ENCODE peak calls at places on chromosome 22, in nine cellular contexts. One of them, this sample, is unnamed.
A peak's percentile ranks its signal among the peaks of the same experiment; 100 is the strongest.

GRCh38 chr22:39215430-39216142 is 29.2 kb downstream of the PDGFB start:
- DNase-seq in progenitor cell of endocrine pancreas: no peak
- DNase-seq in aorta: peak; percentile 38
- DNase-seq in SW480: peak; percentile 13
- DNase-seq in effector memory CD8-positive, alpha-beta T cell: peak; percentile 42
- DNase-seq in stimulated activated CD8-positive, alpha-beta memory T cell treated with anti-CD3 and anti-CD28 coated beads, Interleukin-2, amount 100 ng/mL, for 48 hours: no peak
- DNase-seq in kidney: peak; percentile 57
- DNase-seq in activated naive CD8-positive, alpha-beta T cell treated with anti-CD3 and anti-CD28 coated beads for 36 hours: peak; percentile 30
- DNase-seq in DMS153: no peak
- DNase-seq in this sample: no peak

GRCh38 chr22:36819112-36819511 is 2.3 kb upstream of the PVALB start:
- DNase-seq in stimulated activated CD8-positive, alpha-beta memory T cell treated with anti-CD3 and anti-CD28 coated beads, Interleukin-2, amount 100 ng/mL, for 48 hours: no peak
- DNase-seq in effector memory CD8-positive, alpha-beta T cell: no peak
- DNase-seq in SW480: no peak
- DNase-seq in activated naive CD8-positive, alpha-beta T cell treated with anti-CD3 and anti-CD28 coated beads for 36 hours: no peak
- DNase-seq in aorta: no peak
- DNase-seq in DMS153: no peak
- DNase-seq in kidney: no peak
- DNase-seq in progenitor cell of endocrine pancreas: no peak
- DNase-seq in this sample: no peak

GRCh38 chr22:21013742-21014201 is 1.2 kb upstream of the P2RX6 start:
- DNase-seq in stimulated activated CD8-positive, alpha-beta memory T cell treated with anti-CD3 and anti-CD28 coated beads, Interleukin-2, amount 100 ng/mL, for 48 hours: no peak
- DNase-seq in effector memory CD8-positive, alpha-beta T cell: no peak
- DNase-seq in aorta: no peak
- DNase-seq in DMS153: no peak
- DNase-seq in kidney: no peak
- DNase-seq in SW480: no peak
- DNase-seq in activated naive CD8-positive, alpha-beta T cell treated with anti-CD3 and anti-CD28 coated beads for 36 hours: no peak
- DNase-seq in progenitor cell of endocrine pancreas: no peak
- DNase-seq in this sample: no peak

GRCh38 chr22:17969732-17970131 is 54.6 kb downstream of the MICAL3 start:
- DNase-seq in stimulated activated CD8-positive, alpha-beta memory T cell treated with anti-CD3 and anti-CD28 coated beads, Interleukin-2, amount 100 ng/mL, for 48 hours: no peak
- DNase-seq in progenitor cell of endocrine pancreas: no peak
- DNase-seq in aorta: no peak
- DNase-seq in effector memory CD8-positive, alpha-beta T cell: no peak
- DNase-seq in kidney: no peak
- DNase-seq in SW480: no peak
- DNase-seq in activated naive CD8-positive, alpha-beta T cell treated with anti-CD3 and anti-CD28 coated beads for 36 hours: no peak
- DNase-seq in DMS153: no peak
- DNase-seq in this sample: no peak

GRCh38 chr22:37370306-37370979 is 56.8 kb downstream of the ELFN2 start:
- DNase-seq in activated naive CD8-positive, alpha-beta T cell treated with anti-CD3 and anti-CD28 coated beads for 36 hours: no peak
- DNase-seq in effector memory CD8-positive, alpha-beta T cell: no peak
- DNase-seq in stimulated activated CD8-positive, alpha-beta memory T cell treated with anti-CD3 and anti-CD28 coated beads, Interleukin-2, amount 100 ng/mL, for 48 hours: no peak
- DNase-seq in DMS153: no peak
- DNase-seq in progenitor cell of endocrine pancreas: no peak
- DNase-seq in aorta: no peak
- DNase-seq in SW480: no peak
- DNase-seq in kidney: no peak
- DNase-seq in this sample: peak; percentile 89

GRCh38 chr22:29813563-29813962 is 24.5 kb downstream of the ASCC2 start:
- DNase-seq in kidney: no peak
- DNase-seq in aorta: no peak
- DNase-seq in SW480: no peak
- DNase-seq in stimulated activated CD8-positive, alpha-beta memory T cell treated with anti-CD3 and anti-CD28 coated beads, Interleukin-2, amount 100 ng/mL, for 48 hours: no peak
- DNase-seq in DMS153: no peak
- DNase-seq in activated naive CD8-positive, alpha-beta T cell treated with anti-CD3 and anti-CD28 coated beads for 36 hours: no peak
- DNase-seq in progenitor cell of endocrine pancreas: no peak
- DNase-seq in effector memory CD8-positive, alpha-beta T cell: no peak
- DNase-seq in this sample: no peak

GRCh38 chr22:31044262-31044861 is 36.8 kb upstream of the SMTN start:
- DNase-seq in aorta: peak; percentile 93
- DNase-seq in kidney: peak; percentile 89
- DNase-seq in effector memory CD8-positive, alpha-beta T cell: no peak
- DNase-seq in DMS153: no peak
- DNase-seq in progenitor cell of endocrine pancreas: no peak
- DNase-seq in SW480: no peak
- DNase-seq in stimulated activated CD8-positive, alpha-beta memory T cell treated with anti-CD3 and anti-CD28 coated beads, Interleukin-2, amount 100 ng/mL, for 48 hours: no peak
- DNase-seq in activated naive CD8-positive, alpha-beta T cell treated with anti-CD3 and anti-CD28 coated beads for 36 hours: no peak
- DNase-seq in this sample: no peak

GRCh38 chr22:36738416-36739020 is 35.0 kb upstream of the CACNG2 start:
- DNase-seq in effector memory CD8-positive, alpha-beta T cell: no peak
- DNase-seq in activated naive CD8-positive, alpha-beta T cell treated with anti-CD3 and anti-CD28 coated beads for 36 hours: no peak
- DNase-seq in progenitor cell of endocrine pancreas: no peak
- DNase-seq in DMS153: no peak
- DNase-seq in stimulated activated CD8-positive, alpha-beta memory T cell treated with anti-CD3 and anti-CD28 coated beads, Interleukin-2, amount 100 ng/mL, for 48 hours: no peak
- DNase-seq in kidney: no peak
- DNase-seq in aorta: no peak
- DNase-seq in SW480: no peak
- DNase-seq in this sample: no peak

GRCh38 chr22:50523806-50524663 is 1.4 kb downstream of the SCO2 start:
- DNase-seq in progenitor cell of endocrine pancreas: no peak
- DNase-seq in DMS153: no peak
- DNase-seq in SW480: no peak
- DNase-seq in aorta: no peak
- DNase-seq in stimulated activated CD8-positive, alpha-beta memory T cell treated with anti-CD3 and anti-CD28 coated beads, Interleukin-2, amount 100 ng/mL, for 48 hours: no peak
- DNase-seq in activated naive CD8-positive, alpha-beta T cell treated with anti-CD3 and anti-CD28 coated beads for 36 hours: no peak
- DNase-seq in effector memory CD8-positive, alpha-beta T cell: no peak
- DNase-seq in kidney: peak; percentile 79
- DNase-seq in this sample: no peak

GRCh38 chr22:37633082-37633692 is 6.3 kb upstream of the SH3BP1 start:
- DNase-seq in progenitor cell of endocrine pancreas: no peak
- DNase-seq in aorta: no peak
- DNase-seq in kidney: no peak
- DNase-seq in effector memory CD8-positive, alpha-beta T cell: peak; percentile 58
- DNase-seq in stimulated activated CD8-positive, alpha-beta memory T cell treated with anti-CD3 and anti-CD28 coated beads, Interleukin-2, amount 100 ng/mL, for 48 hours: peak; percentile 49
- DNase-seq in DMS153: no peak
- DNase-seq in SW480: no peak
- DNase-seq in activated naive CD8-positive, alpha-beta T cell treated with anti-CD3 and anti-CD28 coated beads for 36 hours: peak; percentile 81
- DNase-seq in this sample: peak; percentile 50

GRCh38 chr22:38230108-38230825 is 28.5 kb downstream of the MAFF start:
- DNase-seq in aorta: no peak
- DNase-seq in kidney: no peak
- DNase-seq in effector memory CD8-positive, alpha-beta T cell: peak; percentile 52
- DNase-seq in SW480: peak; percentile 82
- DNase-seq in activated naive CD8-positive, alpha-beta T cell treated with anti-CD3 and anti-CD28 coated beads for 36 hours: peak; percentile 18
- DNase-seq in stimulated activated CD8-positive, alpha-beta memory T cell treated with anti-CD3 and anti-CD28 coated beads, Interleukin-2, amount 100 ng/mL, for 48 hours: no peak
- DNase-seq in progenitor cell of endocrine pancreas: no peak
- DNase-seq in DMS153: peak; percentile 75
- DNase-seq in this sample: no peak

GRCh38 chr22:45529966-45530575 is 27.4 kb downstream of the FBLN1 start:
- DNase-seq in progenitor cell of endocrine pancreas: no peak
- DNase-seq in activated naive CD8-positive, alpha-beta T cell treated with anti-CD3 and anti-CD28 coated beads for 36 hours: no peak
- DNase-seq in effector memory CD8-positive, alpha-beta T cell: no peak
- DNase-seq in DMS153: no peak
- DNase-seq in SW480: no peak
- DNase-seq in aorta: no peak
- DNase-seq in kidney: no peak
- DNase-seq in stimulated activated CD8-positive, alpha-beta memory T cell treated with anti-CD3 and anti-CD28 coated beads, Interleukin-2, amount 100 ng/mL, for 48 hours: no peak
- DNase-seq in this sample: no peak

GRCh38 chr22:50280022-50280707 is 10.0 kb upstream of the MAPK11 start:
- DNase-seq in activated naive CD8-positive, alpha-beta T cell treated with anti-CD3 and anti-CD28 coated beads for 36 hours: no peak
- DNase-seq in effector memory CD8-positive, alpha-beta T cell: no peak
- DNase-seq in aorta: no peak
- DNase-seq in SW480: no peak
- DNase-seq in DMS153: no peak
- DNase-seq in kidney: no peak
- DNase-seq in stimulated activated CD8-positive, alpha-beta memory T cell treated with anti-CD3 and anti-CD28 coated beads, Interleukin-2, amount 100 ng/mL, for 48 hours: no peak
- DNase-seq in progenitor cell of endocrine pancreas: no peak
- DNase-seq in this sample: no peak

GRCh38 chr22:19705181-19705934 is 8.9 kb upstream of the SEPTIN5 start:
- DNase-seq in SW480: no peak
- DNase-seq in DMS153: no peak
- DNase-seq in progenitor cell of endocrine pancreas: no peak
- DNase-seq in effector memory CD8-positive, alpha-beta T cell: no peak
- DNase-seq in kidney: peak; percentile 41
- DNase-seq in activated naive CD8-positive, alpha-beta T cell treated with anti-CD3 and anti-CD28 coated beads for 36 hours: no peak
- DNase-seq in aorta: no peak
- DNase-seq in stimulated activated CD8-positive, alpha-beta memory T cell treated with anti-CD3 and anti-CD28 coated beads, Interleukin-2, amount 100 ng/mL, for 48 hours: no peak
- DNase-seq in this sample: no peak

GRCh38 chr22:42885446-42885845 is 28.4 kb upstream of the ARFGAP3 start:
- DNase-seq in aorta: no peak
- DNase-seq in kidney: no peak
- DNase-seq in stimulated activated CD8-positive, alpha-beta memory T cell treated with anti-CD3 and anti-CD28 coated beads, Interleukin-2, amount 100 ng/mL, for 48 hours: no peak
- DNase-seq in activated naive CD8-positive, alpha-beta T cell treated with anti-CD3 and anti-CD28 coated beads for 36 hours: no peak
- DNase-seq in DMS153: no peak
- DNase-seq in progenitor cell of endocrine pancreas: no peak
- DNase-seq in effector memory CD8-positive, alpha-beta T cell: no peak
- DNase-seq in SW480: no peak
- DNase-seq in this sample: no peak

GRCh38 chr22:46714550-46714949 is 23.5 kb downstream of the CERK start:
- DNase-seq in activated naive CD8-positive, alpha-beta T cell treated with anti-CD3 and anti-CD28 coated beads for 36 hours: no peak
- DNase-seq in DMS153: no peak
- DNase-seq in progenitor cell of endocrine pancreas: no peak
- DNase-seq in kidney: no peak
- DNase-seq in stimulated activated CD8-positive, alpha-beta memory T cell treated with anti-CD3 and anti-CD28 coated beads, Interleukin-2, amount 100 ng/mL, for 48 hours: no peak
- DNase-seq in SW480: no peak
- DNase-seq in aorta: no peak
- DNase-seq in effector memory CD8-positive, alpha-beta T cell: no peak
- DNase-seq in this sample: no peak